ENCODE peak calls at places on chromosomes 12 and 14, in ten cellular contexts. D is left ventricle myocardium inferior; E is HS-27A; J is hepatic stellate cell; R is prostate gland; X is activated CD4-positive, alpha-beta T cell treated with anti-CD3 and anti-CD28 coated beads, Interleukin-2, amount 50 U/mL, for 1 hour; Z is tibial nerve; B is HEK293T; Q is OCI-LY7; M is iPS-NIHi11. P is an unnamed sample.

GRCh38 chr12:62866451-62867082 is 68.4 kb downstream of the PPM1H start:
- DNase-seq in D (no peak), E (peak; percentile 92), J (peak; percentile 62), R (no peak), X (no peak), Z (no peak), B (no peak), Q (no peak), M (peak; percentile 33), P (peak; percentile 10)

GRCh38 chr12:110699591-110700445 is 10.9 kb upstream of the HVCN1 start:
- DNase-seq in D (no peak), E (no peak), J (no peak), R (no peak), X (no peak), Z (no peak), B (no peak), Q (peak; percentile 37), M (no peak), P (peak; percentile 8)

GRCh38 chr12:30286345-30286926 is 409.2 kb downstream of the IPO8 start:
- DNase-seq in D (no peak), E (peak; percentile 54), J (peak; percentile 23), R (no peak), X (no peak), Z (no peak), B (no peak), Q (peak; percentile 9), M (peak; percentile 43), P (peak; percentile 62)

GRCh38 chr12:108653082-108653516 is 19.4 kb upstream of the SELPLG start:
- DNase-seq in D (no peak), E (no peak), J (no peak), R (no peak), X (no peak), Z (no peak), B (no peak), Q (peak; percentile 86), M (no peak), P (no peak)

GRCh38 chr12:3885179-3886094 is 12.2 kb upstream of the PARP11 start:
- DNase-seq in D (no peak), E (no peak), J (peak; percentile 11), R (peak; percentile 20), X (peak; percentile 29), Z (peak; percentile 56), B (peak; percentile 19), Q (peak; percentile 47), M (peak; percentile 20), P (peak; percentile 85)

GRCh38 chr14:65137648-65138317 is 35.5 kb upstream of the MAX start:
- DNase-seq in D (no peak), E (no peak), J (no peak), R (no peak), X (no peak), Z (no peak), B (no peak), Q (no peak), M (no peak), P (no peak)

GRCh38 chr12:96048392-96048969 is 13.1 kb upstream of the LTA4H start:
- DNase-seq in D (no peak), E (no peak), J (no peak), R (no peak), X (no peak), Z (no peak), B (no peak), Q (no peak), M (no peak), P (peak; percentile 44)

GRCh38 chr14:68774771-68775613 is 17.9 kb downstream of the ZFP36L1 start:
- DNase-seq in D (no peak), E (no peak), J (peak; percentile 72), R (no peak), X (no peak), Z (no peak), B (no peak), Q (no peak), M (no peak), P (no peak)

GRCh38 chr14:88992011-88992410 is 167.6 kb downstream of the TTC8 start:
- DNase-seq in D (no peak), E (no peak), J (no peak), R (no peak), X (no peak), Z (no peak), B (no peak), Q (no peak), M (no peak), P (no peak)

GRCh38 chr14:90658541-90658967 is 157.7 kb downstream of the TTC7B start:
- DNase-seq in D (no peak), E (no peak), J (peak; percentile 61), R (no peak), X (no peak), Z (no peak), B (no peak), Q (no peak), M (no peak), P (peak; percentile 89)

GRCh38 chr12:26878661-26879119 is 45.7 kb upstream of the ITPR2 start:
- DNase-seq in D (peak; percentile 87), E (no peak), J (no peak), R (peak; percentile 79), X (no peak), Z (peak; percentile 26), B (no peak), Q (peak; percentile 87), M (peak; percentile 47), P (no peak)

GRCh38 chr12:133106253-133106652 is 23.8 kb downstream of the ZNF891 start:
- DNase-seq in D (no peak), E (no peak), J (no peak), R (no peak), X (no peak), Z (no peak), B (no peak), Q (no peak), M (no peak), P (peak; percentile 29)

GRCh38 chr14:73368621-73369020 is 89.7 kb downstream of the NUMB start:
- DNase-seq in D (no peak), E (no peak), J (no peak), R (no peak), X (no peak), Z (no peak), B (no peak), Q (no peak), M (no peak), P (no peak)

GRCh38 chr14:55781046-55781445 is 201.0 kb downstream of the KTN1 start:
- DNase-seq in D (no peak), E (no peak), J (peak; percentile 8), R (no peak), X (no peak), Z (no peak), B (no peak), Q (no peak), M (no peak), P (peak; percentile 59)

GRCh38 chr14:88039197-88039596 is 34.3 kb downstream of the GPR65 start:
- DNase-seq in D (no peak), E (no peak), J (no peak), R (no peak), X (no peak), Z (no peak), B (no peak), Q (no peak), M (no peak), P (no peak)

GRCh38 chr12:52587563-52587962 is 13.7 kb downstream of the KRT72 start:
- DNase-seq in D (no peak), E (no peak), J (no peak), R (no peak), X (no peak), Z (no peak), B (no peak), Q (no peak), M (no peak), P (no peak)

GRCh38 chr12:14365294-14366210 is at the start of gene ATF7IP:
- DNase-seq in D (peak; percentile 95), E (peak; percentile 92), J (peak; percentile 99), R (peak; percentile 97), X (peak; percentile 93), Z (peak; percentile 98), B (peak; percentile 92), Q (peak; percentile 68), M (peak; percentile 98), P (peak; percentile 99)

GRCh38 chr12:12776261-12776660 is 9.2 kb upstream of the APOLD1 start:
- DNase-seq in D (no peak), E (no peak), J (no peak), R (peak; percentile 58), X (no peak), Z (no peak), B (no peak), Q (peak; percentile 30), M (no peak), P (no peak)

GRCh38 chr12:116121453-116121871 is 156.0 kb downstream of the MED13L start:
- DNase-seq in D (no peak), E (no peak), J (peak; percentile 12), R (no peak), X (no peak), Z (no peak), B (no peak), Q (no peak), M (no peak), P (peak; percentile 60)

GRCh38 chr12:132624910-132625630 is 6.5 kb downstream of the P2RX2 start:
- DNase-seq in D (no peak), E (no peak), J (no peak), R (no peak), X (no peak), Z (no peak), B (no peak), Q (no peak), M (no peak), P (no peak)

GRCh38 chr12:57993030-57993429 is 51.7 kb downstream of the ATP23 start:
- DNase-seq in D (no peak), E (no peak), J (peak; percentile 7), R (no peak), X (no peak), Z (no peak), B (no peak), Q (no peak), M (peak; percentile 17), P (no peak)

GRCh38 chr12:105596731-105597130 is 266.2 kb downstream of the C12orf75 start:
- DNase-seq in D (no peak), E (no peak), J (no peak), R (no peak), X (no peak), Z (no peak), B (no peak), Q (no peak), M (no peak), P (no peak)

GRCh38 chr12:48025281-48025680 is 21.0 kb upstream of the COL2A1 start:
- DNase-seq in D (no peak), E (no peak), J (no peak), R (no peak), X (no peak), Z (no peak), B (no peak), Q (no peak), M (no peak), P (no peak)

GRCh38 chr12:113222730-113223531 is 1.7 kb downstream of the TPCN1 start:
- DNase-seq in D (peak; percentile 62), E (no peak), J (peak; percentile 83), R (peak; percentile 65), X (no peak), Z (peak; percentile 75), B (peak; percentile 31), Q (peak; percentile 61), M (no peak), P (peak; percentile 66)

GRCh38 chr12:3527181-3527580 is 36.2 kb downstream of the PRMT8 start:
- DNase-seq in D (no peak), E (peak; percentile 74), J (no peak), R (no peak), X (no peak), Z (no peak), B (no peak), Q (no peak), M (no peak), P (peak; percentile 14)

GRCh38 chr14:99124482-99125104 is 147.4 kb downstream of the BCL11B start:
- DNase-seq in D (no peak), E (no peak), J (no peak), R (no peak), X (no peak), Z (peak; percentile 3), B (peak; percentile 33), Q (no peak), M (no peak), P (no peak)

GRCh38 chr14:48937796-48938195 is 648.4 kb downstream of the RPS29 start:
- DNase-seq in D (no peak), E (no peak), J (no peak), R (no peak), X (no peak), Z (no peak), B (peak; percentile 21), Q (no peak), M (no peak), P (no peak)

GRCh38 chr12:88444481-88444880 is 135.8 kb downstream of the KITLG start:
- DNase-seq in D (no peak), E (no peak), J (no peak), R (no peak), X (no peak), Z (no peak), B (no peak), Q (no peak), M (no peak), P (no peak)

P was measured in OCI-M1.